ENCODE peak calls at places on chromosomes 6 and 20, in ten cellular contexts. W is left lung; P is SK-N-SH; M is ascending aorta; O is fibroblast of mammary gland; C is IMR-90; E is brain microvascular endothelial cell; V is nephron progenitor cell; B is HFF-Myc; U is CD4-positive, alpha-beta T cell. G is an unnamed sample.

GRCh38 chr6:163712569-163712966 is 298.1 kb downstream of the QKI start:
- DNase-seq in W (no peak), P (no peak), M (no peak), O (peak; percentile 54), C (no peak), E (no peak), V (no peak), B (no peak), U (no peak), G (no peak)

GRCh38 chr20:21262812-21263211 is 40.3 kb upstream of the XRN2 start:
- DNase-seq in W (no peak), P (no peak), M (no peak), O (no peak), C (no peak), E (no peak), V (no peak), B (no peak), U (no peak), G (no peak)

GRCh38 chr6:63802606-63803206 is 167.1 kb downstream of the PHF3 start:
- DNase-seq in W (no peak), P (peak; percentile 12), M (no peak), O (peak; percentile 63), C (peak; percentile 53), E (peak; percentile 39), V (no peak), B (peak; percentile 12), U (no peak), G (no peak)

GRCh38 chr6:167748458-167749379 is 78.0 kb upstream of the AFDN start:
- DNase-seq in W (peak; percentile 80), P (peak; percentile 57), M (no peak), O (no peak), C (no peak), E (no peak), V (peak; percentile 69), B (no peak), U (no peak), G (no peak)

GRCh38 chr6:72631480-72631879 is 9.6 kb downstream of the KCNQ5 start:
- DNase-seq in W (no peak), P (no peak), M (no peak), O (peak; percentile 47), C (peak; percentile 61), E (no peak), V (no peak), B (no peak), U (no peak), G (no peak)

GRCh38 chr6:166242888-166243287 is 65.3 kb downstream of the PRR18 start:
- DNase-seq in W (no peak), P (no peak), M (no peak), O (no peak), C (no peak), E (no peak), V (no peak), B (no peak), U (no peak), G (no peak)

GRCh38 chr20:59752704-59753460 is 148.5 kb downstream of the PHACTR3 start:
- DNase-seq in W (no peak), P (peak; percentile 41), M (no peak), O (no peak), C (no peak), E (no peak), V (no peak), B (no peak), U (no peak), G (no peak)

GRCh38 chr6:52116605-52116948 is 29.2 kb upstream of the PKHD1 start:
- DNase-seq in W (no peak), P (no peak), M (no peak), O (no peak), C (no peak), E (no peak), V (no peak), B (no peak), U (no peak), G (no peak)

GRCh38 chr20:38132910-38133501 is 32.1 kb downstream of the TGM2 start:
- DNase-seq in W (no peak), P (peak; percentile 21), M (no peak), O (no peak), C (no peak), E (no peak), V (no peak), B (no peak), U (no peak), G (no peak)

GRCh38 chr6:32149577-32149845 is 2.2 kb downstream of the PRRT1 start:
- DNase-seq in W (no peak), P (no peak), M (no peak), O (no peak), C (no peak), E (no peak), V (no peak), B (no peak), U (no peak), G (no peak)

GRCh38 chr6:32147401-32148132 is 4.2 kb downstream of the PRRT1 start:
- DNase-seq in W (no peak), P (no peak), M (no peak), O (no peak), C (no peak), E (no peak), V (no peak), B (no peak), U (no peak), G (no peak)

GRCh38 chr6:32148289-32148688 is 3.5 kb downstream of the PRRT1 start:
- DNase-seq in W (no peak), P (no peak), M (no peak), O (no peak), C (no peak), E (no peak), V (no peak), B (no peak), U (no peak), G (no peak)

GRCh38 chr6:32149932-32150920 is 1.5 kb downstream of the PRRT1 start:
- DNase-seq in W (no peak), P (no peak), M (no peak), O (no peak), C (no peak), E (no peak), V (no peak), B (no peak), U (no peak), G (no peak)

DNA sequence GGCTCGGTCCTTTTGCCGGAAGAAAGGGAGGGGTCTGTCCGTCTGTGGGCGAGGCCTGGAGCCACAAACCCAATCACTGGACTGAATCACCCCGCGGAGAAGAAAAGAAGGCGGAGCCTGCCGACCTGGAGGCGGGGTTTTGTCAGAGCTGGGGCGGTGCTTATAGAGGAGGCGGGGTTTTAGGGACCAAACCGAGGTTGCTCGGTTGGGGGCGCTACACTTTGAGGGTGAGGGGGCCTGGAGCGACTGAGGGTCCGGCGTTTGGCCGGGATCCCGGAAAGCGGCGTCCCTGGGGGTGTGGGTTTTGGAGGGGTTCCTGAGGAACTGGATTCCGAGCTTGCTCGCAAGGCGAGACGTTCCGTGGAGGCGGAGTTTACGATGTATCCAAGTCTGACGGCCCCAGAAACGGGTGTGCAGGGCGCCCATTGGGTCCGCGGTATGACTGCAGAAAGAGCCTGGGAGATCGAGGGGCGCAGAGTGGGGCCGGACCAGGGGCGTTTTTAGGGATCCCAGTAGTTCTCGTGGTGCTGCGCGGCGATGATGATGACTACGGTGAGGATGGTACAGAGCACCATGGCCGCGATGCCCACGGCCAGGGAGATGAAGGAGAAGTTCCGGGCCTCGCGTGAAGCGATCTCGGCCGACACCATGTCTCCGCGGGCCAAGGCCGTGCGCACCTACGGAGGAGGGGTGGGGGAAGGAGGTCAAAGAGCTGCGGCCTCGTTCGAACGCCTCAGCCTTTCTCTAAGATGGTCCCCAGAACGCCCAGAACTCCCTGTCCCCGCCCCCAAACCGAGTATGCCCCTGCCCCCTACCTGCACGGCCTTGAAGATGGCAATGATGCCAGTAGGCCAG is 2.8 kb downstream of the PRRT1 start:
- DNase-seq in W (peak; percentile 87), P (peak; percentile 65), M (no peak), O (no peak), C (no peak), E (peak; percentile 33), V (no peak), B (no peak), U (peak; percentile 47), G (peak; percentile 46)
- TF ChIP-seq CTCF in W (no peak), P (no peak), M (no peak), O (no peak), C (no peak), E (peak; percentile 39), V (no peak), B (no peak), U (peak; percentile 39), G (no peak)

GRCh38 chr6:1144842-1145755 is 166.8 kb upstream of the FOXQ1 start:
- DNase-seq in W (no peak), P (no peak), M (no peak), O (peak; percentile 64), C (peak; percentile 76), E (no peak), V (peak; percentile 22), B (peak; percentile 72), U (no peak), G (no peak)
- TF ChIP-seq CTCF in W (no peak), P (no peak), M (no peak), O (no peak), C (no peak), E (no peak), V (no peak), B (no peak), U (no peak), G (no peak)

DNA sequence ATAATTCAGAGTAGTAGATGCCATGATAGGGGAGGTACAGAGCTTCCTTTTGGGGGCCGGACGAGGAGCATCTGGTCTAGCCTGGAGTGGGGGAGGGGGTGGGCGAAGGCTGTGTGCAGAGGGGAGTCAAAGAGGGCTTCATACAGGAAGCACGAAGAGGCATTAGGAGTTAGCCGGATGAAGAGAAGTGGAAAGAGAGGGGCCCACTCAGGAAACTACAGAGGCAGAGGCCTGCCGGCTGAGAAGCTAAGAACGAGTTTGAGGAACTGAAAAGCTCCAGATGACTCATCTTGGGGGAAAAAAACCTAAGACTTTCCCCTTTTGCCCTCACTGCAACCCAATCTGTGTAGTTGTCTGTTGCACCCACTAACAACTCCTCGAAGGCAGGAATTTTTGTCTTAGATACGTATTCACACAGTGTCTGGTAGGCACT is 664 bp downstream of the CNPY3 start:
- DNase-seq in W (no peak), P (peak; percentile 79), M (peak; percentile 10), O (peak; percentile 83), C (peak; percentile 82), E (peak; percentile 57), V (no peak), B (peak; percentile 31), U (peak; percentile 40), G (no peak)
- TF ChIP-seq CTCF in W (no peak), P (no peak), M (no peak), O (no peak), C (no peak), E (no peak), V (no peak), B (no peak), U (no peak), G (no peak)

GRCh38 chr6:139990865-139991264 is 616.4 kb upstream of the CITED2 start:
- DNase-seq in W (no peak), P (no peak), M (no peak), O (peak; percentile 32), C (peak; percentile 52), E (peak; percentile 44), V (no peak), B (no peak), U (no peak), G (no peak)

GRCh38 chr6:140001851-140002301 is 627.4 kb upstream of the CITED2 start:
- DNase-seq in W (no peak), P (peak; percentile 23), M (no peak), O (peak; percentile 75), C (peak; percentile 67), E (no peak), V (no peak), B (peak; percentile 88), U (no peak), G (no peak)

GRCh38 chr6:140001005-140001404 is 626.6 kb upstream of the CITED2 start:
- DNase-seq in W (no peak), P (peak; percentile 55), M (no peak), O (peak; percentile 28), C (no peak), E (no peak), V (no peak), B (no peak), U (no peak), G (no peak)

GRCh38 chr6:139996253-139996834 is 621.9 kb upstream of the CITED2 start:
- DNase-seq in W (no peak), P (no peak), M (no peak), O (no peak), C (no peak), E (no peak), V (peak; percentile 7), B (no peak), U (no peak), G (no peak)
- TF ChIP-seq CTCF in W (no peak), P (no peak), M (no peak), O (no peak), C (peak; percentile 2), E (peak; percentile 11), V (peak; percentile 12), B (no peak), U (no peak), G (no peak)

G was measured in omental fat pad.